ENCODE peak calls at places on chromosomes 6 and 20, in seven cellular contexts. J is endothelial cell of umbilical vein, Y is esophagus muscularis mucosa, X is sigmoid colon, S is spleen, M is HepG2, L is suprapubic skin. N is an unnamed sample.

GRCh38 chr20:5774438-5774837 is 24.2 kb downstream of the SHLD1 start:
- DNase-seq in J (no peak), Y (no peak), X (no peak), S (no peak), M (no peak), L (no peak), N (no peak)

GRCh38 chr6:121780325-121781313 is 345.2 kb downstream of the GJA1 start:
- DNase-seq in J (no peak), Y (peak), X (peak), S (no peak), M (no peak), L (peak), N (peak)

GRCh38 chr6:25034477-25034876 is 98.7 kb upstream of the RIPOR2 start:
- DNase-seq in J (no peak), Y (no peak), X (no peak), S (no peak), M (no peak), L (no peak), N (no peak)

GRCh38 chr6:136750821-136751220 is 41.5 kb downstream of the MAP3K5 start:
- DNase-seq in J (no peak), Y (no peak), X (no peak), S (no peak), M (no peak), L (no peak), N (no peak)

GRCh38 chr20:45088247-45088646 is 12.7 kb downstream of the KCNS1 start:
- DNase-seq in J (no peak), Y (no peak), X (no peak), S (no peak), M (no peak), L (no peak), N (no peak)

GRCh38 chr6:15981956-15982355 is 146.9 kb upstream of the MYLIP start:
- DNase-seq in J (no peak), Y (peak), X (no peak), S (no peak), M (no peak), L (no peak), N (no peak)

GRCh38 chr6:43807228-43808061 is 37.4 kb downstream of the VEGFA start:
- DNase-seq in J (no peak), Y (no peak), X (no peak), S (no peak), M (peak), L (no peak), N (no peak)

GRCh38 chr6:93423542-93423941 is 4.2 kb upstream of the EPHA7 start:
- DNase-seq in J (peak), Y (no peak), X (peak), S (no peak), M (peak), L (no peak), N (no peak)

DNA sequence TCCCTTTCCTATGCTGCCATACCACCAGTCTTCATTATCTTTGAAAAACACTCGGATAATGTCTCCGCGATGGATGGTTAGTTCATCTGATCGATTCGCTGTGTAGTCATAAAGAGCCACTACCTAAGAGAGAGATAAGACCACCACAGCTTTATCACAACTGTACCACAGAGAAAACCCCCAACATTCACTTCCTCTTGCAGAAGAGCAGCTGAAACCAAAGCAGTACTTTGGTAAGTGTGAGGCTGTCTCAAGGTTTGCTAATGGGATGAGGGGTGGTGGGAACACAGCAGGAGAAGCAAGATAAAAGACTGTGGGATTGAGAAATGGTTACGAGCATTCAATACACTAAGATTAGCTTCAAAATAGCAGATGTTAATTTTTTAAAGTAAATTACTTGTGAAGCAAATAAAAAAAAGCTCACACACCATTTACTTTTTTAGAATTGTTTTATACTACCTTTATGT is 142.1 kb downstream of the MYB start:
- DNase-seq in J (no peak), Y (no peak), X (no peak), S (no peak), M (no peak), L (no peak), N (no peak)
- TF ChIP-seq POLR2AphosphoS5 in J (no peak), Y (no peak), X (no peak), S (no peak), M (no peak), L (no peak), N (no peak)

DNA sequence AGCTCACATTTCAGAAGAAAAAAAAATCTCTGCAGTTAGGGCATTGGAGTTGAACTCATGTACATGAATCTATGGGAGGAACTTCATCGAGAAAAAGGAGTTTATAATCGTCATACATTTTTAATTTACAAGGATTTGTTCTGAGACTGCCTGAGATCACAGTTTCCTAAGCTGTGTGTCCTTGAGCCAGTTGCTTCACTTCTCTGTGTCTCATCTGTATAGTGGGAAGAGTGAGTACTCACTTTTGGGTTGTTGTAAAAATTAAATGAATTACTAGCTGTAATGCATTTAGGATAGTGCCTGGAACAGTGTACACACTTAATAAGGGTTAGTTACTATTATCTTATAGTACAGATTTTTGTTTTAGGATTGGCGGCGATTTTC is 42.5 kb downstream of the EYA2 start:
- DNase-seq in J (no peak), Y (no peak), X (no peak), S (no peak), M (no peak), L (no peak), N (no peak)
- TF ChIP-seq CTCF in J (no peak), Y (no peak), X (no peak), S (no peak), M (no peak), L (no peak), N (no peak)

GRCh38 chr6:122903266-122903915 is 92.6 kb upstream of the CLVS2 start:
- DNase-seq in J (no peak), Y (no peak), X (no peak), S (no peak), M (no peak), L (no peak), N (no peak)
- TF ChIP-seq POLR2AphosphoS5 in J (no peak), Y (no peak), X (no peak), S (no peak), M (no peak), L (no peak), N (no peak)

DNA sequence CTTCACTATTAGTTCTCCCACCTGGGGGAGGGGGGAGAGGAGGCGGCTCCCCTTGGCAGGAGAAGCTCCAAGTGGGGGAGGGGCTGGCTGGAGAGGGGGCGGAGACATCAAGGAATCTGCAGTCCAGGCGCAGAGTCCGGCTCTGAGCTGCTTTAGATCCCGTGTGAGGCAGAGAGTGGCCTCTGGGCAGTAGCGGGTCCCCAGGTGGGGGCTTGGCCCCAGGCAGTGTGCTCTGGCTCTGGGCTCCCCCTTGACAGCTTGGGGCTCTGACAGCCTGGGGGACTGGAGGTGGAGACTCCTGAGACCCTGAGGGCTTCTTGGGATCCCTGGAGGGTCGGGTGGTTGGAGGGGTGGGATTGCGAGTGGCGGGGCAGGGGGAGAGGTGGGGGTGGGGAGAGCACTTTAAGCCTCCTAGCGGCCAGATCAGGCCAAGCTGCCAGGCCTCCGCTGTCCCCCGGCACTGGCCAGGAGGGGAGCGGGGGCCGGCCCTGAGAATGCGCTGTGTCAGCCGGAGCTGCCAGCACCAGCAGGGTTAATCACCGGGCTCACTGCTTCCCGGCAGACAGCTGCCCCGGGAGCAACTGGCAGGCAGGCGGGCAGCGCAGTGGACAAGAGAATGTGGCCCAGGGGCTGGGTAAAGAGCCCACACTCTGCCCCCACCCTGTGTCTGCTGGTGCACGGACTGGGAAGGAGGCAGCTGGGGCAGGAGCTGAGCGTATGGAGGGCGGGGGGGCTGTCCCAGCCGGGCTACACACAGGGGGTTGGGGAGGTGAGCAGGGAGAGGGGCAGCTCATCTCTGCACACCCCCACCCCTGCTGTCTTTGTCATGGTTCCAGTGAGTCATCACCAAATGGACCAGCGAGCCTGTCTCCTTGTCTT is 1.8 kb upstream of the LAMA5 start:
- DNase-seq in J (peak), Y (no peak), X (peak), S (no peak), M (peak), L (no peak), N (no peak)
- TF ChIP-seq CTCF in J (peak), Y (peak), X (no peak), S (no peak), M (peak), L (no peak), N (no peak)

DNA sequence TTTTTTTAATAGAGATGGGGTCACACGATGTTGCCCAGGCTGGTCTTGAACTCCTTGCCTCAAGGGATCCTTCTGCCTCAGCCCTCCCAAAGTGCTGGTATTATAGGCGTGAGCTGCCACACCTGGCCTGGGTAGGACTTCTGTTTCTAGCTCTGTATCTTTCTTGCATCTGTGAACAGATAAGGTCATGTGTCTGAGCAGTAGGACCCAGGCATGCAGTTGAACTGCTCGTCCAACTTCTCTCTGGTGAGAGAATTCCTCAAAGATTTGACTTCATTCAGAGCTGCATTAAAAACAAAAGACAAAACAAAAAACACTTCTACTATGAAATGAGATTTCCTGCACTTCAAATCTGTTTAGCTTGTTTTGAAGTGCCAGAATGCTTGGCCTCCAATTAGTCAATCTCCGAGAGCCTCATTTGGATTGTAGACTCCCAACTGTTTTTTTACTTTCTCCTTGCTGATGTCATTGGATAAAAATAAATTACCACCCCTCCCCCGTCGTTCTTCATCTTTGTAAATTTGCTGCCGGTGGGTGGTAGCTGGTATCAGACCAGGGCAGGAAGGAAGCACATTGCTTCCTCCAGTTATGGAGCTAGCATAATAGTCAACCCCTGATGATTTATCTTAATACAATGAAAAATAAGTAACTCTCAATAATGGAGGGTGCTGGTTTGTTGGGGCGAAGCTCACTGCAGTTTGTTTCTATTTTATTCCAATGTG is 17.6 kb downstream of the CD109 start:
- DNase-seq in J (peak), Y (no peak), X (no peak), S (no peak), M (no peak), L (no peak), N (no peak)
- TF ChIP-seq POLR2AphosphoS5 in J (peak), Y (no peak), X (no peak), S (no peak), M (no peak), L (no peak), N (no peak)

N was measured in breast epithelium.